ENCODE peak calls at places on chromosomes 1 and 21, in five cellular contexts. A, O, Y, C and Z are unnamed samples.

GRCh38 chr1:118217073-118217620 is 32.1 kb upstream of the SPAG17 start:
- DNase-seq in A (no peak), Y (no peak), O (no peak), C (no peak), Z (no peak)

GRCh38 chr1:109821831-109822745 is 58.4 kb upstream of the EPS8L3 start:
- DNase-seq in O (no peak), A (no peak), C (no peak), Y (no peak), Z (no peak)

GRCh38 chr1:92037400-92037799 is 7.6 kb downstream of the EPHX4 start:
- DNase-seq in Y (no peak), A (no peak), C (no peak), O (no peak), Z (no peak)

GRCh38 chr1:192632188-192632587 is 3.8 kb upstream of the RGS13 start:
- DNase-seq in A (no peak), C (no peak), O (no peak), Y (no peak), Z (no peak)

GRCh38 chr1:206727981-206728380 is 42.6 kb upstream of the IL19 start:
- DNase-seq in Y (no peak), A (no peak), O (no peak), C (no peak), Z (no peak)

GRCh38 chr1:44689447-44689765 is 14.9 kb downstream of the ARMH1 start:
- DNase-seq in C (no peak), O (no peak), Y (no peak), A (no peak), Z (no peak)

GRCh38 chr21:37503848-37504467 is 137.4 kb downstream of the DYRK1A start:
- DNase-seq in C (no peak), Y (no peak), O (no peak), A (no peak), Z (no peak)

GRCh38 chr1:175922254-175922881 is 179.0 kb upstream of the TNR start:
- DNase-seq in C (no peak), Y (no peak), A (no peak), O (no peak), Z (no peak)

GRCh38 chr1:111241797-111242196 is 14.3 kb downstream of the CHI3L2 start:
- DNase-seq in A (no peak), Y (no peak), C (no peak), O (no peak), Z (no peak)

GRCh38 chr1:157315544-157315943 is 177.3 kb upstream of the ETV3 start:
- DNase-seq in C (peak; percentile 86), O (no peak), A (peak; percentile 50), Y (no peak), Z (no peak)

GRCh38 chr1:6037338-6037762 is 8.3 kb upstream of the KCNAB2 start:
- DNase-seq in Y (no peak), A (peak; percentile 12), C (peak; percentile 53), O (no peak), Z (no peak)

GRCh38 chr1:14440731-14441130 is 157.8 kb upstream of the KAZN start:
- DNase-seq in C (no peak), A (no peak), O (no peak), Y (no peak), Z (no peak)

GRCh38 chr1:247294282-247294681 is 37.4 kb downstream of the ZNF496 start:
- DNase-seq in A (no peak), O (no peak), Y (no peak), C (no peak), Z (no peak)

GRCh38 chr21:36518883-36519492 is 39.1 kb upstream of the CLDN14 start:
- DNase-seq in Y (no peak), C (no peak), O (no peak), A (no peak), Z (no peak)

GRCh38 chr1:23868848-23869450 is 859 bp upstream of the FUCA1 start:
- DNase-seq in Y (no peak), A (peak; percentile 12), C (no peak), O (peak; percentile 13), Z (no peak)

GRCh38 chr1:106964505-106964904 is 92.0 kb upstream of the PRMT6 start:
- DNase-seq in Y (no peak), C (no peak), A (no peak), O (no peak), Z (no peak)

GRCh38 chr1:232587141-232588008 is 42.6 kb downstream of the SIPA1L2 start:
- DNase-seq in A (no peak), Y (no peak), C (no peak), O (no peak), Z (no peak)

GRCh38 chr1:232515706-232516105 is 114.2 kb downstream of the SIPA1L2 start:
- DNase-seq in O (no peak), A (no peak), Y (no peak), C (no peak), Z (no peak)